ENCODE peak calls at places on chromosomes 6 and 20, in four cellular contexts. One of them, this sample, is unnamed.

GRCh38 chr6:73679009-73679408 is 17.0 kb upstream of the CD109 start:
- DNase-seq in HepG2: no peak
- DNase-seq in H1: no peak
- DNase-seq in GM12878: peak; percentile 26
- DNase-seq in this sample: no peak

GRCh38 chr20:50624351-50625016 is 66.9 kb downstream of the RIPOR3 start:
- DNase-seq in HepG2: peak; percentile 80
- DNase-seq in H1: no peak
- DNase-seq in GM12878: no peak
- DNase-seq in this sample: no peak

GRCh38 chr20:62273421-62273820 is 29.4 kb upstream of the ADRM1 start:
- DNase-seq in HepG2: no peak
- DNase-seq in H1: no peak
- DNase-seq in GM12878: no peak
- DNase-seq in this sample: no peak

GRCh38 chr6:63573899-63574553 is 1.7 kb downstream of the LOC128125822 start:
- DNase-seq in HepG2: peak; percentile 87
- DNase-seq in H1: no peak
- DNase-seq in GM12878: peak; percentile 33
- DNase-seq in this sample: no peak

GRCh38 chr20:8523684-8524083 is 391.6 kb downstream of the PLCB1 start:
- DNase-seq in HepG2: no peak
- DNase-seq in H1: no peak
- DNase-seq in GM12878: no peak
- DNase-seq in this sample: no peak

GRCh38 chr6:155493694-155494143 is 38.1 kb upstream of the NOX3 start:
- DNase-seq in HepG2: peak; percentile 91
- DNase-seq in H1: peak; percentile 47
- DNase-seq in GM12878: peak; percentile 56
- DNase-seq in this sample: peak; percentile 9

GRCh38 chr6:34151321-34152041 is 5.6 kb upstream of the GRM4 start:
- DNase-seq in HepG2: no peak
- DNase-seq in H1: no peak
- DNase-seq in GM12878: no peak
- DNase-seq in this sample: no peak

GRCh38 chr6:168386973-168387372 is 54.0 kb upstream of the SMOC2 start:
- DNase-seq in HepG2: no peak
- DNase-seq in H1: no peak
- DNase-seq in GM12878: no peak
- DNase-seq in this sample: no peak

GRCh38 chr20:58688838-58689237 is 3.8 kb upstream of the NPEPL1 start:
- DNase-seq in HepG2: no peak
- DNase-seq in H1: no peak
- DNase-seq in GM12878: no peak
- DNase-seq in this sample: no peak

GRCh38 chr20:20207872-20208271 is 155.5 kb downstream of the CFAP61 start:
- DNase-seq in HepG2: no peak
- DNase-seq in H1: no peak
- DNase-seq in GM12878: peak; percentile 21
- DNase-seq in this sample: no peak

GRCh38 chr20:33731693-33732165 is at the start of gene ZNF341:
- DNase-seq in HepG2: peak; percentile 90
- DNase-seq in H1: no peak
- DNase-seq in GM12878: peak; percentile 16
- DNase-seq in this sample: peak; percentile 81

GRCh38 chr20:47926731-47927130 is 141.4 kb upstream of the SULF2 start:
- DNase-seq in HepG2: no peak
- DNase-seq in H1: no peak
- DNase-seq in GM12878: no peak
- DNase-seq in this sample: no peak

GRCh38 chr6:10721850-10722569 is 860 bp upstream of the TMEM14C start:
- DNase-seq in HepG2: peak; percentile 28
- DNase-seq in H1: no peak
- DNase-seq in GM12878: no peak
- DNase-seq in this sample: no peak

GRCh38 chr20:61073376-61073775 is 178.7 kb upstream of the CDH4 start:
- DNase-seq in HepG2: no peak
- DNase-seq in H1: no peak
- DNase-seq in GM12878: no peak
- DNase-seq in this sample: no peak

GRCh38 chr6:99354983-99355382 is 5.5 kb upstream of the FAXC start:
- DNase-seq in HepG2: no peak
- DNase-seq in H1: no peak
- DNase-seq in GM12878: no peak
- DNase-seq in this sample: no peak

GRCh38 chr6:43496370-43497128 is 13.6 kb downstream of the LRRC73 start:
- DNase-seq in HepG2: peak; percentile 80
- DNase-seq in H1: no peak
- DNase-seq in GM12878: no peak
- DNase-seq in this sample: no peak

GRCh38 chr6:37705239-37706051 is 7.8 kb upstream of the MDGA1 start:
- DNase-seq in HepG2: no peak
- DNase-seq in H1: peak; percentile 67
- DNase-seq in GM12878: peak; percentile 30
- DNase-seq in this sample: peak; percentile 61

GRCh38 chr20:46433051-46433450 is 26.6 kb upstream of the ELMO2 start:
- DNase-seq in HepG2: no peak
- DNase-seq in H1: no peak
- DNase-seq in GM12878: no peak
- DNase-seq in this sample: no peak

GRCh38 chr20:31915491-31916280 is 36.2 kb downstream of the PDRG1 start:
- DNase-seq in HepG2: no peak
- DNase-seq in H1: no peak
- DNase-seq in GM12878: no peak
- DNase-seq in this sample: no peak

GRCh38 chr6:110755411-110755834 is 59.8 kb downstream of the CDK19 start:
- DNase-seq in HepG2: peak; percentile 82
- DNase-seq in H1: no peak
- DNase-seq in GM12878: no peak
- DNase-seq in this sample: no peak

GRCh38 chr6:158718431-158719126 is 68.7 kb downstream of the SYTL3 start:
- DNase-seq in HepG2: peak; percentile 38
- DNase-seq in H1: peak; percentile 77
- DNase-seq in GM12878: no peak
- DNase-seq in this sample: peak; percentile 40

GRCh38 chr20:8903655-8904605 is 165.0 kb upstream of the PLCB4 start:
- DNase-seq in HepG2: no peak
- DNase-seq in H1: no peak
- DNase-seq in GM12878: no peak
- DNase-seq in this sample: peak; percentile 11

GRCh38 chr6:2790588-2790987 is 25.4 kb downstream of the WRNIP1 start:
- DNase-seq in HepG2: no peak
- DNase-seq in H1: no peak
- DNase-seq in GM12878: no peak
- DNase-seq in this sample: no peak

GRCh38 chr6:117440558-117441525 is 15.1 kb upstream of the ROS1 start:
- DNase-seq in HepG2: no peak
- DNase-seq in H1: no peak
- DNase-seq in GM12878: no peak
- DNase-seq in this sample: no peak

GRCh38 chr20:36399147-36399968 is 93.2 kb downstream of the DLGAP4 start:
- DNase-seq in HepG2: peak; percentile 88
- DNase-seq in H1: peak; percentile 78
- DNase-seq in GM12878: no peak
- DNase-seq in this sample: peak; percentile 83

GRCh38 chr6:77626431-77626830 is 26.4 kb upstream of the MEI4 start:
- DNase-seq in HepG2: no peak
- DNase-seq in H1: no peak
- DNase-seq in GM12878: no peak
- DNase-seq in this sample: no peak

GRCh38 chr20:61853073-61854005 is 212.3 kb downstream of the TAF4 start:
- DNase-seq in HepG2: no peak
- DNase-seq in H1: no peak
- DNase-seq in GM12878: no peak
- DNase-seq in this sample: no peak

GRCh38 chr20:15851576-15852075 is 721.6 kb downstream of the KIF16B start:
- DNase-seq in HepG2: no peak
- DNase-seq in H1: no peak
- DNase-seq in GM12878: no peak
- DNase-seq in this sample: no peak

GRCh38 chr20:62850333-62850974 is 11.2 kb downstream of the TCFL5 start:
- DNase-seq in HepG2: no peak
- DNase-seq in H1: no peak
- DNase-seq in GM12878: no peak
- DNase-seq in this sample: no peak

GRCh38 chr6:170102582-170103481 is 188.0 kb downstream of the DLL1 start:
- DNase-seq in HepG2: no peak
- DNase-seq in H1: no peak
- DNase-seq in GM12878: no peak
- DNase-seq in this sample: no peak

GRCh38 chr20:37407117-37407566 is 61.2 kb downstream of the SRC start:
- DNase-seq in HepG2: no peak
- DNase-seq in H1: no peak
- DNase-seq in GM12878: no peak
- DNase-seq in this sample: no peak

DNA sequence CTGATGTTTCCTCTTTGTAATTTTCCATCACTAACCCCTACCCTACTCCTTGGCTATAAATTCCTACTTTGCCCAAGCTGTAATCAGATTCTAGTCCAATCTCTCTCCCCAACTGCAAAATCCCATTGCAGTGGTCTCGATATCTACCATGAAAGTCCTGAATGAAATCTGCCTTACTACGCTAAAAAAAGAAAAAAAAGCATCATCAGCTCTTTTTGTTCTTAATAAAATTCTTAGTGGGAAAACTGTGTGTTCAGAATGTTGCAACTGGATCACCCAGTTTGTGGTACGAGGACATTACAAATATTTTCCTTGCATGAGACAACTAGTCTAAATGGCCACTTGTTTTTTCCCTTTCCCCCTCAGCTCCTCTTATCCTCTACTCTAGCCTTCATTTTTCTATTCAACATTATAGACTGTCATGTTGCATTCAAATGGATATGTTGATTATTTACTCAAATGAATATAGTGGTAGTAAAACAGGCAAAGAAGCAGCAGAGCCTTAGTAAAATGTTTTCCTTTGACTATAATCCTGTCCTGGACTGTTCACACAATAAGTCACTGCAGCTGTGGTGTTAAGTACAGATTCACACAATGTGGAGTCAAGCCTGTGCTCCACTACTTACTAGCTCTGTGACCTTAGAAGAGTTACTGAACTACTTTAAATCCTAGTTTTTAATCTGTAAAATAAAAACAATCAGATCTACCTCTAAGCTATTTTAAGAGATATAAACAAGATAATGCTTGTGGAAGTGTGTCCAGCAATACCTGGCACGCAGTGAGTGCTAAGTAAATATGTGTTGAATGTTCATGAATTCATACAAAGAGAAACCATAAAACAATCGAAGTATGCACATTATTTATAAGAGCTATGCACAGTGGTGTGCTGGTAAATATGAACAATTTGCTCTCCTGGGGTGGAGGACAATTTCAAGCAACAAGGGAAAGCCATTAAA is 526.9 kb upstream of the MARCKS start:
- DNase-seq in HepG2: no peak
- DNase-seq in H1: no peak
- DNase-seq in GM12878: no peak
- DNase-seq in this sample: no peak
- TF ChIP-seq SUZ12 in HepG2: no peak
- TF ChIP-seq SUZ12 in H1: no peak
- TF ChIP-seq SUZ12 in GM12878: no peak
- TF ChIP-seq SUZ12 in this sample: no peak

GRCh38 chr20:57483287-57484050 is 41.5 kb downstream of the CTCFL start:
- DNase-seq in HepG2: no peak
- DNase-seq in H1: no peak
- DNase-seq in GM12878: peak; percentile 94
- DNase-seq in this sample: no peak

GRCh38 chr20:57480444-57481152 is 44.3 kb downstream of the CTCFL start:
- DNase-seq in HepG2: no peak
- DNase-seq in H1: no peak
- DNase-seq in GM12878: peak; percentile 83
- DNase-seq in this sample: no peak

GRCh38 chr20:57481281-57481711 is 43.6 kb downstream of the CTCFL start:
- DNase-seq in HepG2: no peak
- DNase-seq in H1: no peak
- DNase-seq in GM12878: no peak
- DNase-seq in this sample: no peak

GRCh38 chr20:57482796-57483195 is 42.1 kb downstream of the CTCFL start:
- DNase-seq in HepG2: no peak
- DNase-seq in H1: no peak
- DNase-seq in GM12878: no peak
- DNase-seq in this sample: no peak

DNA sequence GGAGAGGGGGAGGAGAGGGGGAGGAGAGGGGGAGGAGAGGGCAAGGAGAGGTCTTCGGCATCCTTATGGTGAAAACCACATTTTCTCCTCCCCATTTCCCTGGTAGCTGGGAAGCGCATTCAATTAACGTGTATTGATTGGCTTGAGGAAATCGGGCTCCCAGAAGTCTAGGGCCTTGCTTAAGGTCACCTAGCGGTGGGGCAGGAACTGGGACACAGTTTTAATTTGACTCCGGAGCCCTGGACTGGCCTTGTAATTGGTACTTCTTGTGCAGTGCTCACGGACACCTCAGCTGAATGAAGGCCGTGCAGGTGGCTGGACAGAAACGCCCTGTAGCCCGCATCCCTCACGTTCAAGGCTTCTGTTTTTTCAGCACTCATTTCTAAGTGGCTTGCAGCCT is 42.8 kb downstream of the CTCFL start:
- DNase-seq in HepG2: no peak
- DNase-seq in H1: no peak
- DNase-seq in GM12878: no peak
- DNase-seq in this sample: no peak
- TF ChIP-seq ZNF274 in HepG2: no peak
- TF ChIP-seq ZNF274 in H1: no peak
- TF ChIP-seq ZNF274 in GM12878: no peak
- TF ChIP-seq ZNF274 in this sample: no peak

GRCh38 chr6:31901415-31901952 is 402 bp downstream of the ZBTB12 start:
- DNase-seq in HepG2: no peak
- DNase-seq in H1: no peak
- DNase-seq in GM12878: no peak
- DNase-seq in this sample: no peak
- TF ChIP-seq SUZ12 in HepG2: no peak
- TF ChIP-seq SUZ12 in H1: no peak
- TF ChIP-seq SUZ12 in GM12878: no peak
- TF ChIP-seq SUZ12 in this sample: no peak

GRCh38 chr20:10665027-10665561 is 8.7 kb downstream of the JAG1 start:
- DNase-seq in HepG2: no peak
- DNase-seq in H1: no peak
- DNase-seq in GM12878: no peak
- DNase-seq in this sample: no peak
- TF ChIP-seq ZNF274 in HepG2: no peak
- TF ChIP-seq ZNF274 in H1: no peak
- TF ChIP-seq ZNF274 in GM12878: no peak
- TF ChIP-seq ZNF274 in this sample: no peak

GRCh38 chr6:100455230-100456124 is 9.2 kb downstream of the SIM1 start:
- DNase-seq in HepG2: no peak
- DNase-seq in H1: no peak
- DNase-seq in GM12878: no peak
- DNase-seq in this sample: no peak
- TF ChIP-seq SUZ12 in HepG2: no peak
- TF ChIP-seq SUZ12 in H1: peak; percentile 97
- TF ChIP-seq SUZ12 in GM12878: peak; percentile 74
- TF ChIP-seq SUZ12 in this sample: no peak

GRCh38 chr20:25053207-25054132 is 4.5 kb downstream of the ACSS1 start:
- DNase-seq in HepG2: no peak
- DNase-seq in H1: no peak
- DNase-seq in GM12878: no peak
- DNase-seq in this sample: no peak
- TF ChIP-seq ZNF274 in HepG2: no peak
- TF ChIP-seq ZNF274 in H1: no peak
- TF ChIP-seq ZNF274 in GM12878: no peak
- TF ChIP-seq ZNF274 in this sample: no peak

GRCh38 chr6:47106216-47106615 is 64.1 kb upstream of the ADGRF1 start:
- DNase-seq in HepG2: no peak
- DNase-seq in H1: no peak
- DNase-seq in GM12878: no peak
- DNase-seq in this sample: no peak
- TF ChIP-seq SUZ12 in HepG2: no peak
- TF ChIP-seq SUZ12 in H1: no peak
- TF ChIP-seq SUZ12 in GM12878: no peak
- TF ChIP-seq SUZ12 in this sample: no peak

This sample was measured in NT2/D1.